ENCODE peak calls at places on chromosomes 1 and 21, in six cellular contexts. X, D, O, N, T and S are unnamed samples.

GRCh38 chr21:41249476-41249875 is 67.1 kb upstream of the FAM3B start:
- DNase-seq in O (no peak), T (no peak), N (no peak), X (no peak), D (no peak), S (no peak)

GRCh38 chr1:46447499-46448108 is 42.0 kb upstream of the DMBX1 start:
- DNase-seq in N (no peak), X (no peak), O (no peak), D (no peak), T (no peak), S (no peak)

GRCh38 chr1:18705811-18706210 is 75.2 kb downstream of the PAX7 start:
- DNase-seq in X (no peak), N (no peak), D (no peak), T (no peak), O (no peak), S (peak; percentile 7)

GRCh38 chr1:208607616-208608015 is 363.4 kb upstream of the PLXNA2 start:
- DNase-seq in X (no peak), D (no peak), T (no peak), O (no peak), N (no peak), S (no peak)

GRCh38 chr21:42172596-42173483 is 46.1 kb upstream of the ABCG1 start:
- DNase-seq in O (no peak), N (no peak), X (no peak), D (no peak), T (no peak), S (no peak)

GRCh38 chr1:204438628-204439027 is 27.0 kb upstream of the PPP1R15B start:
- DNase-seq in O (no peak), N (peak; percentile 76), X (no peak), T (no peak), D (peak; percentile 99), S (no peak)

GRCh38 chr1:182611787-182612186 is 7.6 kb upstream of the RGS16 start:
- DNase-seq in D (no peak), N (no peak), X (no peak), O (no peak), T (no peak), S (peak; percentile 49)

GRCh38 chr1:230648114-230648513 is 5.8 kb downstream of the COG2 start:
- DNase-seq in X (no peak), N (no peak), O (no peak), T (no peak), D (no peak), S (no peak)

GRCh38 chr1:113178522-113178921 is 105.5 kb downstream of the LRIG2 start:
- DNase-seq in T (no peak), D (no peak), O (no peak), X (no peak), N (peak; percentile 19), S (no peak)

GRCh38 chr1:15835205-15835740 is 12.2 kb upstream of the SPEN start:
- DNase-seq in N (no peak), D (no peak), T (peak; percentile 35), X (no peak), O (no peak), S (no peak)